ENCODE peak calls at places on chromosomes 6 and 20, in four cellular contexts. V is Peyer's patch; E is thoracic aorta; M is effector memory CD4-positive, alpha-beta T cell. O is an unnamed sample. For H3K4me1, the result is how much of the 10 kb centered on the place peaks cover.

GRCh38 chr20:46698788-46699187 is 9.5 kb upstream of the TP53RK start:
- DNase-seq in V (no peak), E (no peak), M (no peak), O (no peak)

GRCh38 chr6:90459225-90459758 is 127.6 kb downstream of the MAP3K7 start:
- DNase-seq in V (no peak), E (no peak), M (no peak), O (no peak)

GRCh38 chr6:169241688-169242350 is 11.8 kb downstream of the THBS2 start:
- DNase-seq in V (no peak), E (no peak), M (no peak), O (no peak)

GRCh38 chr6:106089981-106090380 is 3.8 kb downstream of the PRDM1 start:
- DNase-seq in V (no peak), E (no peak), M (no peak), O (no peak)

GRCh38 chr20:58990651-58991445 is 9.8 kb downstream of the NELFCD start:
- DNase-seq in V (peak), E (no peak), M (no peak), O (no peak)

GRCh38 chr6:114171473-114171872 is 171.3 kb downstream of the HS3ST5 start:
- DNase-seq in V (no peak), E (no peak), M (no peak), O (no peak)

GRCh38 chr6:56378507-56378906 is 131.1 kb upstream of the COL21A1 start:
- DNase-seq in V (no peak), E (no peak), M (no peak), O (no peak)

GRCh38 chr6:111184827-111185567 is 97.7 kb downstream of the SLC16A10 start:
- DNase-seq in V (no peak), E (no peak), M (no peak), O (no peak)

GRCh38 chr6:144296973-144297372 is 11.8 kb downstream of the UTRN start:
- DNase-seq in V (no peak), E (no peak), M (no peak), O (peak)

GRCh38 chr6:42450314-42451145 is 1.2 kb downstream of the TRERF1 start:
- DNase-seq in V (peak), E (no peak), M (no peak), O (no peak)

GRCh38 chr6:30542404-30542725 is 13.9 kb downstream of the GNL1 start:
- DNase-seq in V (no peak), E (no peak), M (no peak), O (no peak)

GRCh38 chr6:13383280-13384163 is 55.2 kb upstream of the TBC1D7 start:
- DNase-seq in V (peak), E (no peak), M (no peak), O (no peak)

GRCh38 chr20:53157443-53158408 is 185.6 kb downstream of the TSHZ2 start:
- DNase-seq in V (peak), E (no peak), M (no peak), O (peak)

GRCh38 chr6:166760288-166760687 is 133.2 kb upstream of the RPS6KA2 start:
- DNase-seq in V (no peak), E (no peak), M (peak), O (no peak)

GRCh38 chr6:7108964-7109836 is 1.4 kb downstream of the RREB1 start:
- DNase-seq in V (peak), E (peak), M (no peak), O (peak)

GRCh38 chr6:106553440-106553839 is 75.9 kb downstream of the RTN4IP1 start:
- DNase-seq in V (no peak), E (no peak), M (no peak), O (no peak)

GRCh38 chr6:151916680-151917164 is 109.2 kb downstream of the ESR1 start:
- DNase-seq in V (no peak), E (no peak), M (no peak), O (no peak)

GRCh38 chr6:160013987-160014868 is 45.3 kb downstream of the IGF2R start:
- DNase-seq in V (no peak), E (no peak), M (no peak), O (no peak)

GRCh38 chr20:54980321-54980960 is 505.0 kb downstream of the DOK5 start:
- DNase-seq in V (no peak), E (no peak), M (no peak), O (no peak)

GRCh38 chr6:48615041-48615440 is 504.0 kb upstream of the PTCHD4 start:
- DNase-seq in V (no peak), E (no peak), M (no peak), O (no peak)

GRCh38 chr6:145031001-145031400 is 704.3 kb downstream of the EPM2A start:
- DNase-seq in V (no peak), E (no peak), M (no peak), O (no peak)

GRCh38 chr6:55841341-55841740 is 34.0 kb downstream of the BMP5 start:
- DNase-seq in V (no peak), E (no peak), M (no peak), O (no peak)

GRCh38 chr6:149160943-149161342 is 156.6 kb upstream of the TAB2 start:
- DNase-seq in V (no peak), E (no peak), M (no peak), O (no peak)

GRCh38 chr6:157547112-157547511 is 166.1 kb downstream of the ZDHHC14 start:
- DNase-seq in V (no peak), E (no peak), M (no peak), O (no peak)

GRCh38 chr20:21515300-21516179 is 1.7 kb upstream of the NKX2-2 start:
- DNase-seq in V (no peak), E (no peak), M (no peak), O (no peak)

GRCh38 chr6:168116975-168117899 is 38.2 kb upstream of the FRMD1 start:
- DNase-seq in V (peak), E (no peak), M (no peak), O (no peak)

GRCh38 chr6:158627940-158628211 is 16.7 kb downstream of the DYNLT1 start:
- DNase-seq in V (no peak), E (no peak), M (no peak), O (no peak)

GRCh38 chr20:17470521-17470920 is 60.7 kb downstream of the BFSP1 start:
- DNase-seq in V (no peak), E (no peak), M (no peak), O (no peak)

GRCh38 chr6:29524982-29525639 is 34.4 kb downstream of the UBD start:
- DNase-seq in V (no peak), E (no peak), M (no peak), O (no peak)

GRCh38 chr6:45772886-45773285 is 242.8 kb downstream of the CLIC5 start:
- DNase-seq in V (no peak), E (no peak), M (no peak), O (no peak)

GRCh38 chr6:100593522-100593921 is 128.8 kb upstream of the SIM1 start:
- DNase-seq in V (no peak), E (no peak), M (no peak), O (no peak)

GRCh38 chr6:136762022-136762975 is 30.0 kb downstream of the MAP3K5 start:
- DNase-seq in V (no peak), E (no peak), M (no peak), O (no peak)

DNA sequence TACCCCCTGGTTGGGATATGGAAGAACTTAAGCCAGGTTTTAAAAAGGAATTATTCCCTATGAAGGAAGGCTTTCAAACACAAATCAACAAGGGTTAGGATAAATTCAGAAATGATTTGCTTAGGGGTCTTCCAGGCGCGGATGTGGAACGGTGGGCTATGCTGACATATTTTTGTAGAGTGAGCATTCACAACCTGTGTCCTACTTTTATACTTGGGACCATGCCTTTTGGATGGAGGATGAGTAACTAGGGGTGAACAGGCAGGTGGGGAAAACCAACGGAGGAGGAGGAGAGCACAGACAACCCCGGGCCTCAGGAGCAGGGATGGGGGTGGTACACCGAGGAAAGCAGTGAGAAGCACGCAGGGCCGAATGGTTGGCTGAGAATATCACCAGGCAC is 5.9 kb downstream of the MYLK4 start:
- DNase-seq in V (no peak), E (no peak), M (no peak), O (no peak)
- H3K4me3 ChIP-seq in V (no peak), E (no peak), M (no peak), O (no peak)

DNA sequence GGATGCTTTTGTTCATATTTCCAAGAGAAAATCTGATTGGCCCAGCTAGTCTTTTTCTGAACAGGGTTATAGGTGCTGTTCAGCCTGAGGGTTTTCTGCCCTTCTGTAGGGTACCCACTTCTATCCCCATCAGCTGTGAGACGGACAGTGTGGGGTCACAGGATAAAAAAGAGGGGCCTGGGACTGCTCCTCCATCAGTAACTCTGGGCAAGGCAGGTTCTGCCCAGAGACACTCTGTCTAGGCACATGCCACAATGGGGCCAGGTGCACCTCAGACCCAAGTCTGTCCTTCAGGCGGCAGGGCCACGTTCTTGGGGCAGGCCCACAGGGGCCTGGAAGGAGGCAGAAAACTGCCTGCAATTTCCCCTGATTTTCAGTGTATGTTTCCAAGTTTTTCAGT is 20.0 kb downstream of the ID4 start:
- DNase-seq in V (no peak), E (no peak), M (no peak), O (no peak)
- H3K4me1 ChIP-seq in V (under half), E (under half), M (under half), O (under half)

GRCh38 chr6:108227290-108227689 is 33.5 kb downstream of the SNX3 start:
- DNase-seq in V (no peak), E (no peak), M (no peak), O (no peak)
- H3K4me3 ChIP-seq in V (no peak), E (no peak), M (no peak), O (no peak)

GRCh38 chr6:20137837-20138236 is 74.4 kb downstream of the MBOAT1 start:
- DNase-seq in V (no peak), E (no peak), M (no peak), O (no peak)
- H3K4me1 ChIP-seq in V (under half), E (under half), M (under half), O (under half)

GRCh38 chr6:15244605-15245360 is 1.1 kb upstream of the JARID2 start:
- DNase-seq in V (peak), E (peak), M (peak), O (peak)
- H3K4me3 ChIP-seq in V (peak), E (peak), M (peak), O (peak)

DNA sequence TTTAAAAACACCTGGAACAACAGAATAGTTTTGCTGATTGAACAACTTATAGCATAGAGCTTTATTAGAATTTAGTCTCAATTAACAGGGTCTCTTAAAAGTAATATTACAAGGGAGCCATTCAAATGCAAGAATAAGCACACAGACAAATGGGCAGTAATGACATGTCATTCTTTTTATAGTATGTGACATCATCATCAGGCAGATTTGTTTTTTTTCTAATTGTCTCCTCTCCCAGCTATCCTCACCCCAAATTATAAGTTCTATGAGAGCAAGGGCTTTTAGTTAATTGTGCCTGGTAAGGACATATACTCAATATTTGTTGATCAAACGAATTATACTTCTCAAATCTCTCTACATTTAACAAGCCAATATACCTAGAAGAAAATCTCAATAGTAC is 11.0 kb downstream of the PGM3 start:
- DNase-seq in V (no peak), E (no peak), M (no peak), O (no peak)
- H3K4me1 ChIP-seq in V (under half), E (under half), M (under half), O (under half)